ENCODE peak calls at places on chromosome 10, in four cellular contexts. C, E, Q and L are unnamed samples.

GRCh38 chr10:131424836-131425506 is 113.5 kb upstream of the TCERG1L start:
- DNase-seq in E (no peak), C (no peak), Q (peak), L (no peak)

GRCh38 chr10:122083478-122084025 is 94.6 kb downstream of the TACC2 start:
- DNase-seq in C (no peak), Q (no peak), E (no peak), L (no peak)

GRCh38 chr10:110425684-110426293 is 71.9 kb upstream of the DUSP5 start:
- DNase-seq in C (peak), E (no peak), Q (no peak), L (no peak)

GRCh38 chr10:34727595-34728033 is 87.5 kb downstream of the PARD3 start:
- DNase-seq in C (no peak), E (no peak), Q (no peak), L (peak)

GRCh38 chr10:126931548-126931947 is 26.3 kb downstream of the DOCK1 start:
- DNase-seq in E (no peak), C (no peak), Q (no peak), L (no peak)

GRCh38 chr10:94403034-94403822 is 887 bp downstream of the TBC1D12 start:
- DNase-seq in E (peak), C (no peak), Q (peak), L (peak)

GRCh38 chr10:80444646-80445319 is 9.3 kb upstream of the TSPAN14 start:
- DNase-seq in Q (peak), C (no peak), E (peak), L (peak)

GRCh38 chr10:79153753-79154152 is 85.0 kb downstream of the ZMIZ1 start:
- DNase-seq in C (no peak), E (no peak), Q (no peak), L (no peak)

GRCh38 chr10:25113231-25114035 is 61.4 kb upstream of the GPR158 start:
- DNase-seq in E (peak), Q (peak), C (no peak), L (peak)

GRCh38 chr10:104735036-104735435 is 93.9 kb downstream of the SORCS3 start:
- DNase-seq in E (no peak), Q (peak), C (no peak), L (no peak)

GRCh38 chr10:122786269-122786668 is 59.4 kb downstream of the CUZD1 start:
- DNase-seq in E (peak), Q (no peak), C (no peak), L (no peak)

GRCh38 chr10:71860243-71861029 is 9.4 kb upstream of the PSAP start:
- DNase-seq in C (peak), Q (peak), E (peak), L (peak)

GRCh38 chr10:5561704-5562645 is 37.2 kb downstream of the CALML3 start:
- DNase-seq in C (no peak), E (no peak), Q (no peak), L (no peak)

GRCh38 chr10:107546239-107546638 is 381.7 kb upstream of the SORCS1 start:
- DNase-seq in C (peak), E (no peak), Q (no peak), L (no peak)

GRCh38 chr10:90111671-90112070 is 410.3 kb downstream of the KIF20B start:
- DNase-seq in E (no peak), C (no peak), Q (no peak), L (no peak)

GRCh38 chr10:2791774-2792443 is 275.4 kb upstream of the PFKP start:
- DNase-seq in C (no peak), E (no peak), Q (no peak), L (no peak)

GRCh38 chr10:3355536-3355935 is 183.0 kb upstream of the PITRM1 start:
- DNase-seq in E (no peak), Q (no peak), C (no peak), L (no peak)

GRCh38 chr10:32065871-32066270 is 9.6 kb upstream of the KIF5B start:
- DNase-seq in E (no peak), Q (no peak), C (peak), L (no peak)

GRCh38 chr10:89792187-89792586 is 90.8 kb downstream of the KIF20B start:
- DNase-seq in E (no peak), Q (no peak), C (no peak), L (no peak)

GRCh38 chr10:133159611-133159949 is 439 bp upstream of the KNDC1 start:
- DNase-seq in E (no peak), C (no peak), Q (no peak), L (no peak)

GRCh38 chr10:29646238-29646902 is 11.6 kb upstream of the SVIL start:
- DNase-seq in Q (no peak), E (no peak), C (no peak), L (peak)